ENCODE peak calls at places on chromosomes 5 and 9, in ten cellular contexts. One of them, this sample, is unnamed. For H3K27me3, the result is how much of the 10 kb centered on the place peaks cover.

GRCh38 chr5:37665889-37666288 is 174.0 kb downstream of the GDNF start:
- DNase-seq in psoas muscle: peak
- DNase-seq in CD4-positive, CD25-positive, alpha-beta regulatory T cell: no peak
- DNase-seq in kidney epithelial cell: peak
- DNase-seq in fibroblast of lung: peak
- DNase-seq in adrenal gland: peak
- DNase-seq in brain microvascular endothelial cell: no peak
- DNase-seq in GM23248: no peak
- DNase-seq in pancreas: peak
- DNase-seq in Peyer's patch: peak
- DNase-seq in this sample: no peak

GRCh38 chr5:149445739-149446369 is 66.8 kb upstream of the IL17B start:
- DNase-seq in psoas muscle: no peak
- DNase-seq in CD4-positive, CD25-positive, alpha-beta regulatory T cell: no peak
- DNase-seq in kidney epithelial cell: peak
- DNase-seq in fibroblast of lung: peak
- DNase-seq in adrenal gland: peak
- DNase-seq in brain microvascular endothelial cell: peak
- DNase-seq in GM23248: peak
- DNase-seq in pancreas: no peak
- DNase-seq in Peyer's patch: peak
- DNase-seq in this sample: no peak

GRCh38 chr5:173881811-173882575 is 6.2 kb upstream of the CPEB4 start:
- DNase-seq in psoas muscle: no peak
- DNase-seq in CD4-positive, CD25-positive, alpha-beta regulatory T cell: no peak
- DNase-seq in kidney epithelial cell: no peak
- DNase-seq in fibroblast of lung: no peak
- DNase-seq in adrenal gland: no peak
- DNase-seq in brain microvascular endothelial cell: no peak
- DNase-seq in GM23248: peak
- DNase-seq in pancreas: no peak
- DNase-seq in Peyer's patch: no peak
- DNase-seq in this sample: no peak

GRCh38 chr5:131450941-131451340 is 184.1 kb downstream of the RAPGEF6 start:
- DNase-seq in psoas muscle: no peak
- DNase-seq in CD4-positive, CD25-positive, alpha-beta regulatory T cell: no peak
- DNase-seq in kidney epithelial cell: no peak
- DNase-seq in fibroblast of lung: no peak
- DNase-seq in adrenal gland: no peak
- DNase-seq in brain microvascular endothelial cell: no peak
- DNase-seq in GM23248: no peak
- DNase-seq in pancreas: no peak
- DNase-seq in Peyer's patch: no peak
- DNase-seq in this sample: no peak

GRCh38 chr9:23830949-23831730 is 5.1 kb upstream of the ELAVL2 start:
- DNase-seq in psoas muscle: peak
- DNase-seq in CD4-positive, CD25-positive, alpha-beta regulatory T cell: no peak
- DNase-seq in kidney epithelial cell: no peak
- DNase-seq in fibroblast of lung: no peak
- DNase-seq in adrenal gland: no peak
- DNase-seq in brain microvascular endothelial cell: no peak
- DNase-seq in GM23248: no peak
- DNase-seq in pancreas: no peak
- DNase-seq in Peyer's patch: no peak
- DNase-seq in this sample: no peak

GRCh38 chr9:13410566-13411031 is 131.1 kb upstream of the MPDZ start:
- DNase-seq in psoas muscle: no peak
- DNase-seq in CD4-positive, CD25-positive, alpha-beta regulatory T cell: no peak
- DNase-seq in kidney epithelial cell: peak
- DNase-seq in fibroblast of lung: peak
- DNase-seq in adrenal gland: no peak
- DNase-seq in brain microvascular endothelial cell: no peak
- DNase-seq in GM23248: peak
- DNase-seq in pancreas: no peak
- DNase-seq in Peyer's patch: no peak
- DNase-seq in this sample: no peak

GRCh38 chr5:111502976-111503375 is 9.4 kb downstream of the STARD4 start:
- DNase-seq in psoas muscle: no peak
- DNase-seq in CD4-positive, CD25-positive, alpha-beta regulatory T cell: no peak
- DNase-seq in kidney epithelial cell: no peak
- DNase-seq in fibroblast of lung: peak
- DNase-seq in adrenal gland: no peak
- DNase-seq in brain microvascular endothelial cell: no peak
- DNase-seq in GM23248: peak
- DNase-seq in pancreas: no peak
- DNase-seq in Peyer's patch: no peak
- DNase-seq in this sample: no peak

GRCh38 chr9:95981741-95982390 is 106.4 kb downstream of the ERCC6L2 start:
- DNase-seq in psoas muscle: no peak
- DNase-seq in CD4-positive, CD25-positive, alpha-beta regulatory T cell: no peak
- DNase-seq in kidney epithelial cell: no peak
- DNase-seq in fibroblast of lung: no peak
- DNase-seq in adrenal gland: no peak
- DNase-seq in brain microvascular endothelial cell: no peak
- DNase-seq in GM23248: no peak
- DNase-seq in pancreas: no peak
- DNase-seq in Peyer's patch: no peak
- DNase-seq in this sample: no peak

GRCh38 chr9:4020747-4021296 is 279.0 kb downstream of the GLIS3 start:
- DNase-seq in psoas muscle: no peak
- DNase-seq in CD4-positive, CD25-positive, alpha-beta regulatory T cell: no peak
- DNase-seq in kidney epithelial cell: no peak
- DNase-seq in fibroblast of lung: no peak
- DNase-seq in adrenal gland: no peak
- DNase-seq in brain microvascular endothelial cell: no peak
- DNase-seq in GM23248: no peak
- DNase-seq in pancreas: no peak
- DNase-seq in Peyer's patch: no peak
- DNase-seq in this sample: no peak

GRCh38 chr9:1759901-1760300 is 255.2 kb upstream of the SMARCA2 start:
- DNase-seq in psoas muscle: no peak
- DNase-seq in CD4-positive, CD25-positive, alpha-beta regulatory T cell: no peak
- DNase-seq in kidney epithelial cell: peak
- DNase-seq in fibroblast of lung: no peak
- DNase-seq in adrenal gland: no peak
- DNase-seq in brain microvascular endothelial cell: no peak
- DNase-seq in GM23248: no peak
- DNase-seq in pancreas: no peak
- DNase-seq in Peyer's patch: no peak
- DNase-seq in this sample: peak

GRCh38 chr9:1766042-1766441 is 249.1 kb upstream of the SMARCA2 start:
- DNase-seq in psoas muscle: no peak
- DNase-seq in CD4-positive, CD25-positive, alpha-beta regulatory T cell: no peak
- DNase-seq in kidney epithelial cell: no peak
- DNase-seq in fibroblast of lung: no peak
- DNase-seq in adrenal gland: no peak
- DNase-seq in brain microvascular endothelial cell: no peak
- DNase-seq in GM23248: no peak
- DNase-seq in pancreas: no peak
- DNase-seq in Peyer's patch: no peak
- DNase-seq in this sample: no peak

GRCh38 chr9:1759009-1759408 is 256.1 kb upstream of the SMARCA2 start:
- DNase-seq in psoas muscle: no peak
- DNase-seq in CD4-positive, CD25-positive, alpha-beta regulatory T cell: no peak
- DNase-seq in kidney epithelial cell: no peak
- DNase-seq in fibroblast of lung: no peak
- DNase-seq in adrenal gland: no peak
- DNase-seq in brain microvascular endothelial cell: no peak
- DNase-seq in GM23248: no peak
- DNase-seq in pancreas: no peak
- DNase-seq in Peyer's patch: peak
- DNase-seq in this sample: peak

DNA sequence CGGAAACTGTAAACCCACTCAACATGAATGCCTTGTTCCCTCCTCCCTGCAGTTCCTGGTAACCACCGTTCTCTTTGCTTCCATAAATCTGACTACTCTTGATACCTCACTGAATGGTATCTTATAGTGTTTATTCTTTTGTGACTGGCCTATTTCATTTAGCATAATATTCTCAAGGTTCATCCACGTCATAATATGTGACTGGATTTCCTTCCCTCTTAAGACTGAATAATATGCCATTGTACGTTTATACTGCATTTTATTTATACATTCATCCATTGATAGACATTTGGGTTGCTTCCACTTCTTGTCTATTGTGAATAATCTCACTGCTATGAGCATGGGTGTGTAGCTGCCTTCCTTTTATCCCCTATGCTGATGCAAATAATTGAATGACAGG is 253.3 kb upstream of the SMARCA2 start:
- DNase-seq in psoas muscle: no peak
- DNase-seq in CD4-positive, CD25-positive, alpha-beta regulatory T cell: no peak
- DNase-seq in kidney epithelial cell: no peak
- DNase-seq in fibroblast of lung: no peak
- DNase-seq in adrenal gland: no peak
- DNase-seq in brain microvascular endothelial cell: no peak
- DNase-seq in GM23248: no peak
- DNase-seq in pancreas: no peak
- DNase-seq in Peyer's patch: no peak
- DNase-seq in this sample: no peak
- H3K27me3 ChIP-seq in psoas muscle: under half
- H3K27me3 ChIP-seq in CD4-positive, CD25-positive, alpha-beta regulatory T cell: under half
- H3K27me3 ChIP-seq in kidney epithelial cell: under half
- H3K27me3 ChIP-seq in fibroblast of lung: under half
- H3K27me3 ChIP-seq in adrenal gland: under half
- H3K27me3 ChIP-seq in brain microvascular endothelial cell: under half
- H3K27me3 ChIP-seq in GM23248: under half
- H3K27me3 ChIP-seq in pancreas: under half
- H3K27me3 ChIP-seq in Peyer's patch: under half
- H3K27me3 ChIP-seq in this sample: under half

GRCh38 chr9:33165263-33166151 is 1.6 kb downstream of the B4GALT1 start:
- DNase-seq in psoas muscle: no peak
- DNase-seq in CD4-positive, CD25-positive, alpha-beta regulatory T cell: peak
- DNase-seq in kidney epithelial cell: no peak
- DNase-seq in fibroblast of lung: peak
- DNase-seq in adrenal gland: peak
- DNase-seq in brain microvascular endothelial cell: peak
- DNase-seq in GM23248: peak
- DNase-seq in pancreas: no peak
- DNase-seq in Peyer's patch: peak
- DNase-seq in this sample: peak
- H3K4me3 ChIP-seq in psoas muscle: peak
- H3K4me3 ChIP-seq in CD4-positive, CD25-positive, alpha-beta regulatory T cell: peak
- H3K4me3 ChIP-seq in kidney epithelial cell: peak
- H3K4me3 ChIP-seq in fibroblast of lung: peak
- H3K4me3 ChIP-seq in adrenal gland: peak
- H3K4me3 ChIP-seq in brain microvascular endothelial cell: peak
- H3K4me3 ChIP-seq in GM23248: peak
- H3K4me3 ChIP-seq in pancreas: peak
- H3K4me3 ChIP-seq in Peyer's patch: peak
- H3K4me3 ChIP-seq in this sample: peak

GRCh38 chr9:37002413-37003217 is 31.5 kb downstream of the PAX5 start:
- DNase-seq in psoas muscle: no peak
- DNase-seq in CD4-positive, CD25-positive, alpha-beta regulatory T cell: no peak
- DNase-seq in kidney epithelial cell: no peak
- DNase-seq in fibroblast of lung: no peak
- DNase-seq in adrenal gland: no peak
- DNase-seq in brain microvascular endothelial cell: no peak
- DNase-seq in GM23248: no peak
- DNase-seq in pancreas: no peak
- DNase-seq in Peyer's patch: no peak
- DNase-seq in this sample: peak

GRCh38 chr9:37004424-37004935 is 29.6 kb downstream of the PAX5 start:
- DNase-seq in psoas muscle: no peak
- DNase-seq in CD4-positive, CD25-positive, alpha-beta regulatory T cell: no peak
- DNase-seq in kidney epithelial cell: no peak
- DNase-seq in fibroblast of lung: no peak
- DNase-seq in adrenal gland: no peak
- DNase-seq in brain microvascular endothelial cell: no peak
- DNase-seq in GM23248: no peak
- DNase-seq in pancreas: no peak
- DNase-seq in Peyer's patch: no peak
- DNase-seq in this sample: peak

GRCh38 chr9:37002036-37002412 is 32.0 kb downstream of the PAX5 start:
- DNase-seq in psoas muscle: no peak
- DNase-seq in CD4-positive, CD25-positive, alpha-beta regulatory T cell: no peak
- DNase-seq in kidney epithelial cell: no peak
- DNase-seq in fibroblast of lung: no peak
- DNase-seq in adrenal gland: no peak
- DNase-seq in brain microvascular endothelial cell: no peak
- DNase-seq in GM23248: no peak
- DNase-seq in pancreas: no peak
- DNase-seq in Peyer's patch: no peak
- DNase-seq in this sample: no peak

GRCh38 chr9:36999728-37000333 is 34.2 kb downstream of the PAX5 start:
- DNase-seq in psoas muscle: no peak
- DNase-seq in CD4-positive, CD25-positive, alpha-beta regulatory T cell: no peak
- DNase-seq in kidney epithelial cell: no peak
- DNase-seq in fibroblast of lung: no peak
- DNase-seq in adrenal gland: no peak
- DNase-seq in brain microvascular endothelial cell: no peak
- DNase-seq in GM23248: no peak
- DNase-seq in pancreas: no peak
- DNase-seq in Peyer's patch: no peak
- DNase-seq in this sample: peak

GRCh38 chr9:37001461-37001860 is 32.6 kb downstream of the PAX5 start:
- DNase-seq in psoas muscle: no peak
- DNase-seq in CD4-positive, CD25-positive, alpha-beta regulatory T cell: no peak
- DNase-seq in kidney epithelial cell: no peak
- DNase-seq in fibroblast of lung: no peak
- DNase-seq in adrenal gland: no peak
- DNase-seq in brain microvascular endothelial cell: no peak
- DNase-seq in GM23248: no peak
- DNase-seq in pancreas: no peak
- DNase-seq in Peyer's patch: no peak
- DNase-seq in this sample: peak
- H3K27me3 ChIP-seq in psoas muscle: half or more
- H3K27me3 ChIP-seq in CD4-positive, CD25-positive, alpha-beta regulatory T cell: under half
- H3K27me3 ChIP-seq in kidney epithelial cell: half or more
- H3K27me3 ChIP-seq in fibroblast of lung: under half
- H3K27me3 ChIP-seq in adrenal gland: under half
- H3K27me3 ChIP-seq in brain microvascular endothelial cell: half or more
- H3K27me3 ChIP-seq in GM23248: half or more
- H3K27me3 ChIP-seq in pancreas: under half
- H3K27me3 ChIP-seq in Peyer's patch: under half
- H3K27me3 ChIP-seq in this sample: under half

GRCh38 chr5:122089614-122090013 is 11.6 kb upstream of the LOX start:
- DNase-seq in psoas muscle: no peak
- DNase-seq in CD4-positive, CD25-positive, alpha-beta regulatory T cell: no peak
- DNase-seq in kidney epithelial cell: no peak
- DNase-seq in fibroblast of lung: peak
- DNase-seq in adrenal gland: no peak
- DNase-seq in brain microvascular endothelial cell: peak
- DNase-seq in GM23248: peak
- DNase-seq in pancreas: no peak
- DNase-seq in Peyer's patch: no peak
- DNase-seq in this sample: no peak
- H3K4me3 ChIP-seq in psoas muscle: no peak
- H3K4me3 ChIP-seq in CD4-positive, CD25-positive, alpha-beta regulatory T cell: no peak
- H3K4me3 ChIP-seq in kidney epithelial cell: no peak
- H3K4me3 ChIP-seq in fibroblast of lung: no peak
- H3K4me3 ChIP-seq in adrenal gland: no peak
- H3K4me3 ChIP-seq in brain microvascular endothelial cell: no peak
- H3K4me3 ChIP-seq in GM23248: peak
- H3K4me3 ChIP-seq in pancreas: no peak
- H3K4me3 ChIP-seq in Peyer's patch: no peak
- H3K4me3 ChIP-seq in this sample: no peak

GRCh38 chr5:69019665-69020064 is 74.1 kb upstream of the SLC30A5 start:
- DNase-seq in psoas muscle: no peak
- DNase-seq in CD4-positive, CD25-positive, alpha-beta regulatory T cell: no peak
- DNase-seq in kidney epithelial cell: no peak
- DNase-seq in fibroblast of lung: no peak
- DNase-seq in adrenal gland: no peak
- DNase-seq in brain microvascular endothelial cell: no peak
- DNase-seq in GM23248: no peak
- DNase-seq in pancreas: no peak
- DNase-seq in Peyer's patch: no peak
- DNase-seq in this sample: no peak
- H3K27me3 ChIP-seq in psoas muscle: under half
- H3K27me3 ChIP-seq in CD4-positive, CD25-positive, alpha-beta regulatory T cell: under half
- H3K27me3 ChIP-seq in kidney epithelial cell: under half
- H3K27me3 ChIP-seq in fibroblast of lung: under half
- H3K27me3 ChIP-seq in adrenal gland: under half
- H3K27me3 ChIP-seq in brain microvascular endothelial cell: under half
- H3K27me3 ChIP-seq in GM23248: under half
- H3K27me3 ChIP-seq in pancreas: under half
- H3K27me3 ChIP-seq in Peyer's patch: under half
- H3K27me3 ChIP-seq in this sample: under half